ENCODE peak calls at places on chromosomes 5 and 9, in seven cellular contexts. X is neuronal stem cell, H is endothelial cell of umbilical vein, O is breast epithelium, I is psoas muscle, V is right atrium auricular region, G is OCI-LY7. A is an unnamed sample.

GRCh38 chr5:88886252-88886651 is 3.3 kb upstream of the MEF2C start:
- DNase-seq in X (no peak), H (peak; percentile 28), O (no peak), I (no peak), V (no peak), G (no peak), A (no peak)

GRCh38 chr5:179258922-179259730 is 86.1 kb downstream of the ADAMTS2 start:
- DNase-seq in X (no peak), H (no peak), O (peak; percentile 43), I (peak; percentile 56), V (peak; percentile 68), G (no peak), A (no peak)

GRCh38 chr5:81854485-81854884 is 103.6 kb upstream of the SSBP2 start:
- DNase-seq in X (no peak), H (no peak), O (no peak), I (no peak), V (no peak), G (no peak), A (no peak)

GRCh38 chr5:179699640-179700298 is 1.0 kb downstream of the CANX start:
- DNase-seq in X (no peak), H (peak; percentile 60), O (no peak), I (no peak), V (no peak), G (peak; percentile 46), A (no peak)

GRCh38 chr5:124289641-124290201 is 456.7 kb downstream of the ZNF608 start:
- DNase-seq in X (no peak), H (no peak), O (no peak), I (no peak), V (no peak), G (peak; percentile 7), A (no peak)

GRCh38 chr5:130773813-130774212 is 391.2 kb downstream of the HINT1 start:
- DNase-seq in X (no peak), H (no peak), O (no peak), I (no peak), V (no peak), G (no peak), A (no peak)

GRCh38 chr5:123116063-123116462 is 27.0 kb downstream of the PRDM6 start:
- DNase-seq in X (no peak), H (no peak), O (no peak), I (no peak), V (no peak), G (no peak), A (no peak)

GRCh38 chr5:142748568-142749249 is 21.5 kb upstream of the ARHGAP26 start:
- DNase-seq in X (peak; percentile 26), H (peak; percentile 13), O (no peak), I (peak; percentile 70), V (no peak), G (peak; percentile 56), A (peak; percentile 29)

GRCh38 chr9:95822583-95823431 is 52.7 kb upstream of the ERCC6L2 start:
- DNase-seq in X (no peak), H (peak; percentile 79), O (no peak), I (no peak), V (no peak), G (no peak), A (no peak)

GRCh38 chr5:150794927-150795326 is 16.4 kb downstream of the SMIM3 start:
- DNase-seq in X (no peak), H (no peak), O (no peak), I (no peak), V (no peak), G (no peak), A (no peak)

GRCh38 chr5:67813879-67814539 is 401.5 kb upstream of the PIK3R1 start:
- DNase-seq in X (no peak), H (no peak), O (no peak), I (no peak), V (no peak), G (no peak), A (no peak)

GRCh38 chr5:141850786-141851185 is 27.4 kb downstream of the PCDH1 start:
- DNase-seq in X (no peak), H (no peak), O (no peak), I (no peak), V (no peak), G (no peak), A (no peak)

GRCh38 chr9:19934301-19934868 is 145.5 kb upstream of the SLC24A2 start:
- DNase-seq in X (no peak), H (peak; percentile 46), O (no peak), I (peak; percentile 55), V (peak; percentile 63), G (no peak), A (peak; percentile 37)

GRCh38 chr5:125612356-125613149 is 810.7 kb upstream of the GRAMD2B start:
- DNase-seq in X (no peak), H (peak; percentile 65), O (no peak), I (peak; percentile 57), V (no peak), G (no peak), A (no peak)

GRCh38 chr9:89874351-89875321 is 269.8 kb downstream of the GADD45G start:
- DNase-seq in X (no peak), H (no peak), O (peak; percentile 50), I (peak; percentile 70), V (peak; percentile 58), G (no peak), A (peak; percentile 53)

GRCh38 chr9:95770653-95771131 is 104.8 kb upstream of the ERCC6L2 start:
- DNase-seq in X (peak; percentile 59), H (no peak), O (no peak), I (no peak), V (no peak), G (no peak), A (no peak)

GRCh38 chr5:1819458-1819857 is 18.3 kb downstream of the NDUFS6 start:
- DNase-seq in X (no peak), H (no peak), O (no peak), I (no peak), V (no peak), G (no peak), A (no peak)

GRCh38 chr9:98229090-98229395 is 26.4 kb downstream of the TBC1D2 start:
- DNase-seq in X (no peak), H (no peak), O (no peak), I (no peak), V (no peak), G (no peak), A (no peak)

GRCh38 chr9:98229620-98230019 is 25.8 kb downstream of the TBC1D2 start:
- DNase-seq in X (no peak), H (no peak), O (no peak), I (no peak), V (no peak), G (no peak), A (no peak)

GRCh38 chr9:98230789-98231188 is 24.7 kb downstream of the TBC1D2 start:
- DNase-seq in X (no peak), H (no peak), O (no peak), I (no peak), V (no peak), G (no peak), A (no peak)

GRCh38 chr9:98231770-98232478 is 23.5 kb downstream of the TBC1D2 start:
- DNase-seq in X (no peak), H (no peak), O (no peak), I (no peak), V (no peak), G (peak; percentile 19), A (no peak)

DNA sequence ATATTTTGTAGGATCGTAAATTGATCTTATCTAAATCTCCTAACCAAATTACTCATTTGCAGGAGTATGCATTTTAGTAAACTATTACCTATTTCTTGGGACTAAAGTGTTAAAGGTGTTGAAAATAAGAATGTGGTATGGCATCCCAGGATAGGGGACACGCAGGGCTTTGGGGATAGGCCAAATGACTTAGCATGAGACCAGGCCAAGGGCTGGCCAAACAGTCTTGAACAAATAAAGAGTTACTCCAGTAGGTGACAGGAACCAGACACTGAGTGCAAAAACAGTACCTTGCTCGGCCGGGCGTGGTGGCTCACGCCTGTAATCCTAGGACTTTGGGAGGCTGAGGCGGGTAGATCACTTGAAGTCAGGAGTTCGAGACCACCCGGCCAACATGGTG is 25.1 kb downstream of the TBC1D2 start:
- DNase-seq in X (no peak), H (no peak), O (no peak), I (no peak), V (no peak), G (no peak), A (no peak)
- H3K36me3 ChIP-seq in X (no peaks in the 10 kb centered on the region), H (no peaks in the 10 kb centered on the region), O (no peaks in the 10 kb centered on the region), I (no peaks in the 10 kb centered on the region), V (peaks cover 19% of the 10 kb centered on the region), G (no peaks in the 10 kb centered on the region), A (peaks cover 68% of the 10 kb centered on the region)

GRCh38 chr9:128222880-128223670 is 19.9 kb downstream of the DNM1 start:
- DNase-seq in X (no peak), H (no peak), O (no peak), I (no peak), V (no peak), G (no peak), A (no peak)
- H3K27ac ChIP-seq in X (no peak overlapping the region), H (no peak overlapping the region), O (no peak overlapping the region), I (no peak overlapping the region), V (no peak overlapping the region), G (no peak overlapping the region), A (no peak overlapping the region)

GRCh38 chr5:133993563-133993962 is 11.2 kb downstream of the VDAC1 start:
- DNase-seq in X (no peak), H (no peak), O (no peak), I (no peak), V (no peak), G (no peak), A (no peak)

GRCh38 chr5:133993152-133993548 is 11.6 kb downstream of the VDAC1 start:
- DNase-seq in X (no peak), H (peak; percentile 66), O (no peak), I (no peak), V (no peak), G (no peak), A (no peak)

GRCh38 chr5:133992429-133993151 is 12.2 kb downstream of the VDAC1 start:
- DNase-seq in X (no peak), H (no peak), O (no peak), I (peak; percentile 72), V (no peak), G (peak; percentile 45), A (peak; percentile 60)

GRCh38 chr5:133991171-133991910 is 13.4 kb downstream of the VDAC1 start:
- DNase-seq in X (no peak), H (peak; percentile 62), O (no peak), I (no peak), V (no peak), G (no peak), A (no peak)

DNA sequence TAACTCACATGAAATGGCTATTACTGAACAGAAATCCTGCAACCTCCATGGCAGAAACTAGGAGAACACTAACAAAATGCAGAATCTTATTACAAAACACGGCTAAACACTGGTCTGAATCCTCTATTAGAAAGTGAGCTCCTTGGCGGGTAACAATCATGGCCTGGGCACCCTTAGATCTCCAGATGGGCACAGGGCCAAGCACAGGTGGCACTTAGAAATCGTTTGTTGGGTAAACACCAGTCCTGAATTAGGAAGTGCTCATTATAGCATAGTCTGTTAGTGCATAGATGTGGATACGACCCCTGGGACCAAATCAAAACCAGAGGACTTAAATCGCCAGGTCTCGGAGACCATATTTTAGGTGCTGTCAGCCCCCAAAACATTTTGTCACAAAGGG is 14.4 kb downstream of the VDAC1 start:
- DNase-seq in X (no peak), H (no peak), O (no peak), I (no peak), V (no peak), G (no peak), A (no peak)
- H3K36me3 ChIP-seq in X (peaks cover 71% of the 10 kb centered on the region), H (peaks cover 16% of the 10 kb centered on the region), O (no peaks in the 10 kb centered on the region), I (peaks cover 9% of the 10 kb centered on the region), V (peaks cover 66% of the 10 kb centered on the region), G (peaks cover 74% of the 10 kb centered on the region), A (peaks cover 65% of the 10 kb centered on the region)

DNA sequence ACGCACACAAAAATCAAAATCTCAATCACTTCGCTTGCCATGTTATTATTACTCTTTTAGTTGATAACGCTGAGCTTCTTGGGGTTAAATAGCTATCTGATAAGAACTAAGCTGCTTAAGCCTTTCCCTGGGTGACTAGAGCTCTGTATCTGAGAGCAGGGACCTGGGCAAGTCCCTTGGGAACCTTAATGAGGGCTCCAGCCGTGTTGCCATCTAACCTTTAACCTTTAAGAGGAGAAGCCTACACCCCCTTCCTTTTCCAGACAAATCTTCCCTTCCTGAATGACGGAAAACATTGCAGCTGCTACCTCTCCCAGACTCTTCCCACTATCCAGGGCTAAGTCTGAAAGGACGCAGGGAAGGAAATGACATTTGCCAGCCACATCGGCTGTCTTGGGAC is 216.5 kb upstream of the RAI14 start:
- DNase-seq in X (no peak), H (no peak), O (no peak), I (no peak), V (no peak), G (no peak), A (no peak)
- H3K27ac ChIP-seq in X (peak overlapping the region; percentile 69), H (no peak overlapping the region), O (no peak overlapping the region), I (no peak overlapping the region), V (no peak overlapping the region), G (no peak overlapping the region), A (no peak overlapping the region)

A was measured in left ventricle myocardium inferior.